ENCODE peak calls at places on chromosome 1, in nine cellular contexts. B, D, Y, G, E, W, X, F and K are unnamed samples.

GRCh38 chr1:34983700-34984355 is 1.3 kb downstream of the TMEM35B start:
- DNase-seq in F (no peak), W (peak), Y (no peak), X (no peak), E (no peak), B (no peak), G (no peak), D (no peak), K (no peak)

GRCh38 chr1:209388358-209388757 is 195.2 kb upstream of the CAMK1G start:
- DNase-seq in D (no peak), F (no peak), W (no peak), B (no peak), X (no peak), E (no peak), Y (no peak), G (no peak), K (no peak)

GRCh38 chr1:59814901-59815825 is at the start of gene HOOK1:
- DNase-seq in G (no peak), X (peak), Y (no peak), D (peak), E (no peak), W (no peak), F (peak), B (no peak), K (no peak)

GRCh38 chr1:35287807-35288640 is 19.5 kb downstream of the ZMYM4 start:
- DNase-seq in Y (no peak), F (no peak), D (no peak), E (no peak), X (no peak), W (peak), B (no peak), G (no peak), K (peak)

GRCh38 chr1:93811646-93812045 is 67.4 kb downstream of the DNTTIP2 start:
- DNase-seq in G (no peak), F (no peak), E (no peak), Y (no peak), B (no peak), W (peak), X (no peak), D (no peak), K (no peak)

GRCh38 chr1:233327938-233328660 is 575 bp downstream of the MAP3K21 start:
- DNase-seq in D (peak), E (peak), Y (peak), X (peak), B (peak), W (peak), F (peak), G (no peak), K (peak)

GRCh38 chr1:178093958-178094751 is at the start of gene RASAL2:
- DNase-seq in E (peak), Y (peak), D (peak), X (peak), G (no peak), F (peak), B (no peak), W (peak), K (peak)

GRCh38 chr1:153655333-153655732 is 3.2 kb upstream of the SNAPIN start:
- DNase-seq in G (no peak), E (no peak), Y (no peak), W (no peak), B (no peak), X (no peak), D (no peak), F (no peak), K (no peak)

GRCh38 chr1:67835663-67836452 is 2.6 kb upstream of the GNG12 start:
- DNase-seq in F (no peak), G (no peak), X (no peak), W (no peak), Y (no peak), E (no peak), B (no peak), D (no peak), K (peak)

GRCh38 chr1:42979037-42979432 is 20.4 kb upstream of the SLC2A1 start:
- DNase-seq in W (no peak), X (no peak), B (no peak), D (no peak), F (no peak), G (no peak), Y (no peak), E (no peak), K (no peak)

GRCh38 chr1:58786927-58787245 is 3.0 kb upstream of the JUN start:
- DNase-seq in F (no peak), X (no peak), Y (no peak), G (no peak), D (no peak), W (no peak), B (no peak), E (no peak), K (no peak)

GRCh38 chr1:92690212-92690906 is 94.5 kb downstream of the EVI5 start:
- DNase-seq in X (no peak), W (no peak), E (no peak), Y (no peak), G (no peak), D (no peak), F (no peak), B (no peak), K (no peak)

GRCh38 chr1:190377294-190377693 is 100.4 kb downstream of the BRINP3 start:
- DNase-seq in W (no peak), X (no peak), B (no peak), F (no peak), E (no peak), Y (no peak), D (no peak), G (no peak), K (no peak)

GRCh38 chr1:112762541-112763141 is 47.5 kb upstream of the PPM1J start:
- DNase-seq in W (peak), E (no peak), G (no peak), D (no peak), B (no peak), Y (no peak), F (no peak), X (no peak), K (peak)

GRCh38 chr1:6361124-6361775 is 32.3 kb downstream of the ACOT7 start:
- DNase-seq in D (peak), W (no peak), G (no peak), E (no peak), X (no peak), F (no peak), Y (no peak), B (no peak), K (no peak)

GRCh38 chr1:110243581-110243980 is 33.5 kb downstream of the KCNC4 start:
- DNase-seq in G (no peak), B (no peak), Y (no peak), F (no peak), W (no peak), X (no peak), D (no peak), E (no peak), K (no peak)

GRCh38 chr1:154972517-154973343 is 1.8 kb upstream of the CKS1B start:
- DNase-seq in B (no peak), E (peak), G (peak), Y (peak), F (peak), D (peak), X (peak), W (peak), K (peak)

GRCh38 chr1:91054780-91055481 is 33.1 kb upstream of the ZNF644 start:
- DNase-seq in B (no peak), W (no peak), Y (no peak), D (no peak), G (no peak), X (no peak), E (no peak), F (no peak), K (no peak)

GRCh38 chr1:51073456-51073855 is 28.6 kb upstream of the C1orf185 start:
- DNase-seq in W (peak), Y (no peak), X (no peak), D (no peak), G (no peak), E (no peak), F (no peak), B (no peak), K (no peak)

GRCh38 chr1:234535763-234536515 is 57.0 kb upstream of the TARBP1 start:
- DNase-seq in D (peak), Y (peak), B (no peak), W (peak), G (no peak), F (no peak), E (peak), X (peak), K (peak)

GRCh38 chr1:209876091-209876800 is 48.5 kb downstream of the UTP25 start:
- DNase-seq in F (no peak), Y (no peak), X (no peak), E (no peak), W (peak), B (no peak), D (no peak), G (no peak), K (no peak)

GRCh38 chr1:5648410-5649165 is 343.6 kb downstream of the NPHP4 start:
- DNase-seq in Y (peak), X (no peak), G (no peak), E (no peak), D (no peak), B (no peak), F (no peak), W (no peak), K (peak)

GRCh38 chr1:203491664-203492485 is 2.1 kb upstream of the OPTC start:
- DNase-seq in D (no peak), X (no peak), W (no peak), Y (no peak), E (no peak), F (no peak), B (no peak), G (no peak), K (no peak)

GRCh38 chr1:246001142-246001812 is 505.8 kb downstream of the SMYD3 start:
- DNase-seq in D (no peak), F (no peak), E (no peak), G (no peak), Y (no peak), X (no peak), W (peak), B (no peak), K (peak)

GRCh38 chr1:117861694-117862093 is 67.7 kb downstream of the GDAP2 start:
- DNase-seq in W (no peak), B (no peak), F (no peak), G (no peak), X (no peak), Y (no peak), D (no peak), E (no peak), K (no peak)

GRCh38 chr1:116515702-116516101 is 55.1 kb downstream of the CD58 start:
- DNase-seq in Y (no peak), D (no peak), W (no peak), B (peak), E (no peak), X (no peak), F (no peak), G (no peak), K (no peak)
- H3K4me3 ChIP-seq in Y (no peak), D (no peak), W (no peak), B (peak), E (no peak), X (no peak), F (no peak), G (no peak), K (no peak)

DNA sequence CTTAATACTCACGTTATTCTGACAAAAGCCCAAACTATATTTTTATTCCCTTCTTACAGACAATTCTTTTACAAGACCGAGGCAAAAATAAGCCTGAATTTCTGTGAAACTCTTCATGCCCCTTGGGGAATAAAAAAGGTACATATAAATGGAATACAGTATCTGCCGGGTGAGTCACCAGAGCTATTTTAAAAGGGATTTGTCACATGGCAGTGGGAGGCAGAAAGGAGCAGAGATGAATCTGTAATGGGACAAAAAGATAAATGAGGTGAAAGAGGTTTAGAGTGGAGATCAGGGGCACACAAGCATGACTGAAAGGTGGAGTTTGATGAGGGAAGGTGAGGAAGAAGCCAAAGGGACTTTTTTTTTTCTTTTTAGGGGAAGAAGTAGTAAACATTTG is 8.8 kb downstream of the XCL1 start:
- DNase-seq in D (no peak), W (peak), G (no peak), B (no peak), X (no peak), F (no peak), E (no peak), Y (no peak), K (no peak)
- H3K4me3 ChIP-seq in D (no peak), W (no peak), G (no peak), B (no peak), X (no peak), F (no peak), E (no peak), Y (no peak), K (no peak)

GRCh38 chr1:201647722-201648065 is 108.8 kb downstream of the NAV1 start:
- DNase-seq in X (no peak), Y (no peak), B (no peak), G (no peak), W (no peak), D (no peak), F (no peak), E (no peak), K (no peak)
- H3K4me3 ChIP-seq in X (peak), Y (peak), B (no peak), G (peak), W (peak), D (peak), F (peak), E (no peak), K (peak)

DNA sequence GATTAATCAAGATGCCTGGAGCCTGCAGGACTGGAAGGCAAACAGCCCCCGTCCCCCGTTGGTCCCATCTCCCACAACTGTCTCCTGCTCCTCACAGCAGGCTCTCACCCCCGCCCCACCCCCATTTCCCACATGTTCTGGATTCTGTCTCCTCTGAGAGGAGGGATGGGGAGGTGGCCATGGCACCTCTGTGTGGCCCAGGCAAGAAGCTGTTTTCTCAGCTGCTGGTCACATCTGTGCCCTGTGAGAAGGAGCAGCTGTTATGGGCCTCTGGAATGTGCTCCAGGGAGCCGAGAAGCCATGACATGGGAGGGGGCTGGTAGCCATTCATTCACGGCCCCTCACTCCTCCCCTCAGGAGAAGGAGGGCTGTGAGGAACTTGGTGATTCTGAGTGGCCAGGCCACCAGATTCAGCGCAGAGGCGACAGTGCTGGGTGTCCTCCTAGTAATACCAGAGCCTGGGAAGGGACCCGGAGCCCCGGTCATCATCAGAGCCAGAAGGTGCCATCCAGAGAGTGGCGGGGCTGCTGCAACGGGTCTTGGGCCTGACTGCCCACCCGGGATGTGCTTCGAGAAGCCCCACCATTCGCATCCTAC is 1.4 kb downstream of the NES start:
- DNase-seq in Y (no peak), D (peak), W (peak), E (no peak), F (peak), G (no peak), B (no peak), X (no peak), K (no peak)
- H3K4me3 ChIP-seq in Y (peak), D (peak), W (peak), E (no peak), F (peak), G (peak), B (no peak), X (peak), K (no peak)

DNA sequence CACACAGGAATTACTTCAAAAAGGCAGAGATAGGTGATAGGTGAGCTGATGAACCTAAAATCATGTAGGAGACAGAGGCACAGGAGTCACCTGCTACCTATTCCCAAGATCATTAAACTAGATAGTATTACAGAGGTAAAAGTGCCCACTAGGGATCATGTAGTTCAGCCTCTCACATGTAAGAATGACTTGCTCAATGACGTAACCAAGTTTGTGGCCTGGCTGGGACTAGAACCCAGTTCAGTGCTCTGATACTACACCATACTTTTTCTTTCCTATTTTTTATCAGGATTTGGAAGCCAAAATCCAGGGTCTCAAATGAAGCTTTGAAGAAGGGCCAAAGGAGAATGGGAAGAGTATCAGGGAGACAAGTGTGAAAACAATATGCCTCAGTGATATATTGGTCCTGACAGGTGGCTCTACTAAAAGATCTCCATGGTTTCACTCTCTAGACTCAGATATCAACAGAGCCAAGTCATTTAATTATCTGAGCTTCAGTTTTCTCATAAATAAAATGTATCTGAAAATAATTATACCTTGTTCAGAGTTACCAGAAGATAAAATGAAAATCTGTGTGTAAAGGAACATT is 87.3 kb upstream of the SLFNL1 start:
- DNase-seq in G (no peak), E (no peak), D (no peak), Y (no peak), X (no peak), B (no peak), F (no peak), W (peak), K (no peak)
- H3K4me3 ChIP-seq in G (no peak), E (no peak), D (no peak), Y (no peak), X (no peak), B (no peak), F (no peak), W (no peak), K (no peak)

GRCh38 chr1:236502972-236503639 is 20.7 kb upstream of the LGALS8 start:
- DNase-seq in D (peak), G (peak), Y (peak), X (peak), E (peak), W (peak), B (no peak), F (no peak), K (peak)
- H3K4me3 ChIP-seq in D (peak), G (peak), Y (peak), X (peak), E (no peak), W (no peak), B (no peak), F (peak), K (peak)

GRCh38 chr1:86774305-86775304 is 70.2 kb downstream of the SH3GLB1 start:
- DNase-seq in B (no peak), G (peak), X (peak), D (peak), Y (peak), E (peak), W (peak), F (no peak), K (peak)
- H3K4me3 ChIP-seq in B (no peak), G (no peak), X (peak), D (no peak), Y (no peak), E (no peak), W (peak), F (no peak), K (no peak)

GRCh38 chr1:77833521-77834100 is 54.2 kb downstream of the MIGA1 start:
- DNase-seq in Y (no peak), E (no peak), X (no peak), W (peak), F (no peak), D (no peak), B (no peak), G (no peak), K (no peak)

GRCh38 chr1:77830946-77831345 is 51.5 kb downstream of the MIGA1 start:
- DNase-seq in F (no peak), Y (no peak), E (no peak), B (no peak), W (no peak), G (no peak), X (no peak), D (no peak), K (no peak)

GRCh38 chr1:77831566-77831965 is 52.1 kb downstream of the MIGA1 start:
- DNase-seq in G (no peak), D (no peak), X (no peak), B (no peak), F (no peak), E (no peak), W (peak), Y (no peak), K (no peak)

GRCh38 chr1:77832889-77833288 is 53.4 kb downstream of the MIGA1 start:
- DNase-seq in G (no peak), E (no peak), F (no peak), B (no peak), Y (no peak), W (peak), X (no peak), D (no peak), K (peak)

DNA sequence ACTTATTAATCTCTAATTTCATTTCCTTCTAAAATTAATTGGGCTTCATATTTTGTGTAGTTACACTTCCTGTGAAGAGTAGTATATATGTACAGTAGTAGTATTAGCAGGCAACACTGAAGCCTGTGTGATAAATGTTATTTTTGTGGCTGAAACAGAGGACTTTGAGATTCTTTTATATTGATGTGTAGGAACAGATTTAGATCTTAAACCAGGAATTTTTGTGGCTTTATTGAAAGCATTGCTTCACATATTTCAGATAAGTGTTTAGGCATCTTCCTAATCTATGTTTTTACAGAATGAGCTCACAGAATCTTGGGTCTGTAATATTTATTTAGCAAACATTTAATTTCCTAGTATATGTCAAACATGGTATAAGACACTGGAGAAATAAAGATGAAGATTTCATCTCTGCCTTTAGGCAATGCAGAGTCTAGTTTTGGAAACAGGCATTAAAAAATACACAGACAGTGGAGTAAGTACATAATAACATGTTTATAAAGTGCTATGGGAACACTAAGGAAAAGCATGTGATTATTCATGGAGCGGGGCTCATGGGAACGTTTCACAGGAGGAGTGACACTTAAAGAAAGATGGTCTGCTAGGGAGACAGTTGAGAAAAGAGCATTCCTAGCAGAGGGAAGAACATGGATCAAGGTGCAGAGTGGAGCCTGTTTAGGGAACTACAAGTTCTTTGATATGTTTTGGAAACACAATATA is 52.7 kb downstream of the MIGA1 start:
- DNase-seq in E (no peak), B (no peak), W (peak), D (no peak), G (no peak), Y (no peak), X (no peak), F (no peak), K (no peak)
- H3K4me3 ChIP-seq in E (no peak), B (no peak), W (no peak), D (no peak), G (no peak), Y (no peak), X (peak), F (no peak), K (no peak)

DNA sequence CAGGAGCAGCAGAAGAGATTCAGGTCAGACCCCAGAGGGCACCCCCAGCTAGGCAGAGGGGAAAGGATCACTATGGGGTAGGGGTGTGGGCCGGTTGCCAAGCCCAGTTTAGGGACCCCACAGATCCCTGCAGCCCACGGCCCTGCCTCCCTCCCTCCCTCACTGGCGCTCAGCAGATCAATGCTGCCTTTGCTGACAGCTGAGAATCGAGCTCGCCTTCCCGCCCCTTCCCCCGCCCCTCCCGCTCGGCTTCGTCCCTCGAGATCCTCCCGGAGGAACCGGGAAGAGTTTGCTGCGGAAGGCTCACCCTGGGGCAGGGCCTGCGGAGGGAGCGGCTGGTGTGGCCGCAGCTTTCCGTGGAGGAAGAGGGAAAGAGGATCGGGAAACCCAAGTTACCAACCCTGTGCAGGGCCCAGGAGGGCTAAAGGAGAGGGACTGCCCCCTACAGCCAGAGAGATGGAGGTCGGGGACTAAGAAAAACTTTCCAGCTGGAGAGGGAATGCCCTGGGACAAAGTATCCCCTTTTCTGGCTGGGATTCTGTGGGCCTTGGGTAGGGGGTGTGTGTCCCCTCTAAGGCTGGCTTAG is 1.1 kb upstream of the KCNQ4 start:
- DNase-seq in B (no peak), Y (peak), D (peak), F (no peak), E (no peak), W (no peak), X (peak), G (no peak), K (no peak)
- H3K4me3 ChIP-seq in B (no peak), Y (peak), D (no peak), F (no peak), E (no peak), W (no peak), X (peak), G (no peak), K (no peak)